ENCODE peak calls at places on chromosomes 3 and 15, in eight cellular contexts. U is OCI-LY7, N is ELR, K is GM12891, P is left cardiac atrium, I is H7, S is NCI-H2029, M is posterior cingulate gyrus. H is an unnamed sample.
A peak's percentile ranks its signal among the peaks of the same experiment; 100 is the strongest.

GRCh38 chr15:30043211-30043655 is 39.5 kb upstream of the GOLGA8J start:
- DNase-seq in U (no peak), N (peak; percentile 49), K (no peak), P (no peak), I (no peak), S (no peak), M (no peak), H (no peak)

GRCh38 chr3:7106635-7107034 is 245.7 kb downstream of the GRM7 start:
- DNase-seq in U (no peak), N (no peak), K (no peak), P (no peak), I (no peak), S (no peak), M (no peak), H (no peak)

GRCh38 chr3:20225769-20226168 is 39.8 kb upstream of the SGO1 start:
- DNase-seq in U (peak; percentile 10), N (peak; percentile 48), K (no peak), P (no peak), I (peak; percentile 17), S (no peak), M (no peak), H (no peak)

GRCh38 chr15:88638626-88639372 is at the start of gene ISG20:
- DNase-seq in U (peak; percentile 97), N (peak; percentile 98), K (peak; percentile 83), P (peak; percentile 95), I (peak; percentile 96), S (peak; percentile 64), M (peak; percentile 40), H (peak; percentile 100)

GRCh38 chr15:30953731-30954378 is 37.6 kb downstream of the MTMR10 start:
- DNase-seq in U (no peak), N (peak; percentile 97), K (no peak), P (peak; percentile 14), I (peak; percentile 20), S (no peak), M (no peak), H (no peak)

GRCh38 chr3:104628185-104628789 is 738.4 kb upstream of the ALCAM start:
- DNase-seq in U (peak; percentile 57), N (peak; percentile 86), K (peak; percentile 3), P (no peak), I (peak; percentile 46), S (peak; percentile 14), M (no peak), H (no peak)

GRCh38 chr3:124873241-124873640 is 13.9 kb downstream of the ITGB5 start:
- DNase-seq in U (no peak), N (no peak), K (no peak), P (no peak), I (no peak), S (no peak), M (no peak), H (no peak)

GRCh38 chr3:59985643-59986200 is 935.9 kb upstream of the CFAP20DC start:
- DNase-seq in U (peak; percentile 4), N (no peak), K (no peak), P (no peak), I (no peak), S (no peak), M (no peak), H (no peak)

GRCh38 chr3:119628816-119629445 is 31.2 kb downstream of the PLA1A start:
- DNase-seq in U (no peak), N (no peak), K (no peak), P (no peak), I (no peak), S (no peak), M (no peak), H (no peak)

GRCh38 chr15:66630801-66631351 is 65.1 kb upstream of the LCTL start:
- DNase-seq in U (no peak), N (no peak), K (no peak), P (peak; percentile 48), I (peak; percentile 61), S (no peak), M (no peak), H (no peak)

GRCh38 chr3:126292318-126293070 is 64.7 kb downstream of the KLF15 start:
- DNase-seq in U (no peak), N (no peak), K (no peak), P (no peak), I (no peak), S (no peak), M (no peak), H (no peak)

GRCh38 chr3:51024765-51025681 is 350.3 kb downstream of the DOCK3 start:
- DNase-seq in U (no peak), N (no peak), K (no peak), P (peak; percentile 42), I (no peak), S (no peak), M (no peak), H (peak; percentile 87)

GRCh38 chr3:3023106-3023505 is 87.1 kb downstream of the IL5RA start:
- DNase-seq in U (no peak), N (no peak), K (no peak), P (no peak), I (no peak), S (no peak), M (no peak), H (no peak)

GRCh38 chr3:193560870-193561269 is 6.2 kb upstream of the ATP13A4 start:
- DNase-seq in U (no peak), N (no peak), K (no peak), P (no peak), I (no peak), S (peak; percentile 71), M (peak; percentile 51), H (no peak)

GRCh38 chr3:42226470-42227425 is 39.2 kb downstream of the CCK start:
- DNase-seq in U (peak; percentile 17), N (peak; percentile 36), K (no peak), P (no peak), I (no peak), S (peak; percentile 90), M (no peak), H (no peak)

GRCh38 chr3:171788546-171789351 is 21.5 kb downstream of the PLD1 start:
- DNase-seq in U (no peak), N (peak; percentile 96), K (no peak), P (no peak), I (no peak), S (no peak), M (no peak), H (no peak)

GRCh38 chr3:148528024-148528423 is 169.7 kb upstream of the AGTR1 start:
- DNase-seq in U (no peak), N (peak; percentile 58), K (no peak), P (no peak), I (no peak), S (no peak), M (no peak), H (no peak)

GRCh38 chr3:16033889-16034687 is 140.4 kb upstream of the GALNT15 start:
- DNase-seq in U (no peak), N (peak; percentile 61), K (no peak), P (no peak), I (no peak), S (no peak), M (no peak), H (no peak)

GRCh38 chr15:100918034-100918689 is 995 bp upstream of the LRRK1 start:
- DNase-seq in U (peak; percentile 92), N (peak; percentile 84), K (peak; percentile 87), P (peak; percentile 85), I (peak; percentile 96), S (no peak), M (peak; percentile 49), H (peak; percentile 72)

GRCh38 chr3:49422379-49423248 is at the start of gene AMT:
- DNase-seq in U (no peak), N (no peak), K (no peak), P (peak; percentile 55), I (peak; percentile 96), S (no peak), M (no peak), H (no peak)

GRCh38 chr3:128376516-128376915 is 90.2 kb downstream of the DNAJB8 start:
- DNase-seq in U (no peak), N (no peak), K (no peak), P (no peak), I (no peak), S (no peak), M (no peak), H (no peak)